ENCODE peak calls at places on chromosome 15, in eight cellular contexts. U, K, W, C, M, X, Q and E are unnamed samples.

GRCh38 chr15:85141601-85142185 is 160.0 kb downstream of the PDE8A start:
- DNase-seq in U (no peak), K (no peak), W (no peak), C (no peak), M (no peak), X (no peak), Q (no peak), E (no peak)

GRCh38 chr15:91589360-91589759 is 264.1 kb upstream of the SLCO3A1 start:
- DNase-seq in U (no peak), K (no peak), W (no peak), C (no peak), M (no peak), X (no peak), Q (no peak), E (no peak)

GRCh38 chr15:70023064-70023768 is 74.5 kb downstream of the TLE3 start:
- DNase-seq in U (no peak), K (no peak), W (no peak), C (no peak), M (no peak), X (peak; percentile 50), Q (peak; percentile 86), E (peak; percentile 90)

GRCh38 chr15:93341164-93341563 is 252.2 kb upstream of the RGMA start:
- DNase-seq in U (no peak), K (no peak), W (no peak), C (no peak), M (no peak), X (no peak), Q (no peak), E (no peak)

GRCh38 chr15:65869954-65870871 is 922 bp downstream of the RAB11A start:
- DNase-seq in U (peak; percentile 60), K (peak; percentile 60), W (peak; percentile 33), C (peak; percentile 25), M (peak; percentile 74), X (peak; percentile 8), Q (no peak), E (no peak)

GRCh38 chr15:67090297-67091072 is 25.1 kb downstream of the SMAD3 start:
- DNase-seq in U (no peak), K (no peak), W (no peak), C (no peak), M (no peak), X (no peak), Q (no peak), E (no peak)

GRCh38 chr15:27418729-27419128 is 447.7 kb downstream of the GABRG3 start:
- DNase-seq in U (no peak), K (no peak), W (no peak), C (peak; percentile 17), M (no peak), X (no peak), Q (peak; percentile 48), E (peak; percentile 83)

GRCh38 chr15:99911824-99912223 is 178.6 kb upstream of the LYSMD4 start:
- DNase-seq in U (no peak), K (no peak), W (no peak), C (no peak), M (no peak), X (no peak), Q (no peak), E (no peak)

GRCh38 chr15:29337156-29337959 is 67.7 kb upstream of the NSMCE3 start:
- DNase-seq in U (no peak), K (peak; percentile 58), W (peak; percentile 34), C (no peak), M (no peak), X (peak; percentile 55), Q (no peak), E (no peak)

GRCh38 chr15:74628949-74629348 is 13.3 kb downstream of the CLK3 start:
- DNase-seq in U (no peak), K (no peak), W (no peak), C (no peak), M (no peak), X (no peak), Q (no peak), E (no peak)

GRCh38 chr15:90300988-90301715 is 35.7 kb downstream of the NGRN start:
- DNase-seq in U (peak; percentile 60), K (peak; percentile 80), W (peak; percentile 57), C (peak; percentile 77), M (peak; percentile 69), X (peak; percentile 46), Q (peak; percentile 52), E (peak; percentile 43)

GRCh38 chr15:72319360-72319984 is 485 bp downstream of the CELF6 start:
- DNase-seq in U (peak; percentile 68), K (peak; percentile 64), W (peak; percentile 47), C (no peak), M (peak; percentile 75), X (peak; percentile 37), Q (peak; percentile 16), E (no peak)
- H3K4me3 ChIP-seq in U (peak overlapping the region; percentile 62), K (peak overlapping the region; percentile 48), W (peak overlapping the region; percentile 44), C (peak overlapping the region; percentile 8), M (peak overlapping the region; percentile 76), X (peak overlapping the region; percentile 44), Q (no peak overlapping the region), E (no peak overlapping the region)

DNA sequence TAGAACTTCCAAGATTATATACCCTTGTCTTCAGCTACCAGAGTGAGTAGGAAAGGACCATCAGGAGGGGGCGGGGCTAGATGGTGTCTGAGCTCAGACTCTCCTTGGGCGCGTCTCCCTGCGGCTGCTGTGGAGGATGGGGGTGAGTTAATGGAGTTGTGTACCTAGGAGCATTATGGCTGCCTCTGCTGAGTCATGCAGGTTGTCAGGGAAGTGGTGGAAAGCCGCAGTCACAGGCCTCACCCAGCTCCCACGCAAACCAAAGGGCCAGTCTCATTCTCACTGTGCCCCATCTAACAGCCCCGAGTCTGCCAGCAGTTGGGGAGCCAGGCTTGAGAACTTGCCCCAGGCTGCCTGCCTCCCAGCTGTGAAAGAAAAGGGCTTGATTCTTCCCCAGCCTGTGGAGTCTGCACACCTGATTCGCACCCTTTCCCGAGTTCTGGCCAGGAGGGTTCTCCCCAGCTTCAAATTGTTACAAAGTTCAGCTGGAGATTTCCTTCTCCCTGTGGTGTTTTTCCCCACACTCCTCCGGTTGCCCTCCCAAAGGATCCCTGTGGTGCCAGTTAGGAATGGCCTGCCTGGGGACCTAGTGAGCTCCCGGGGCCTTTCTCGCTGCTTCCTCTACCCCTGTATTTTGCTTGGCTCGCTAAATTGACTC is 143.3 kb downstream of the HCN4 start:
- DNase-seq in U (no peak), K (no peak), W (no peak), C (peak; percentile 22), M (no peak), X (no peak), Q (no peak), E (peak; percentile 18)
- H3K4me3 ChIP-seq in U (no peak overlapping the region), K (no peak overlapping the region), W (peak overlapping the region; percentile 20), C (no peak overlapping the region), M (no peak overlapping the region), X (no peak overlapping the region), Q (no peak overlapping the region), E (no peak overlapping the region)

GRCh38 chr15:40097096-40097967 is 11.3 kb downstream of the BMF start:
- DNase-seq in U (no peak), K (no peak), W (no peak), C (no peak), M (no peak), X (no peak), Q (no peak), E (no peak)
- H3K4me3 ChIP-seq in U (no peak overlapping the region), K (no peak overlapping the region), W (no peak overlapping the region), C (no peak overlapping the region), M (no peak overlapping the region), X (no peak overlapping the region), Q (no peak overlapping the region), E (no peak overlapping the region)

GRCh38 chr15:25742421-25743159 is 120.5 kb downstream of the ATP10A start:
- DNase-seq in U (no peak), K (no peak), W (no peak), C (no peak), M (no peak), X (no peak), Q (no peak), E (no peak)

GRCh38 chr15:25743909-25744275 is 119.2 kb downstream of the ATP10A start:
- DNase-seq in U (no peak), K (no peak), W (no peak), C (no peak), M (no peak), X (no peak), Q (no peak), E (no peak)

GRCh38 chr15:25741253-25741575 is 121.9 kb downstream of the ATP10A start:
- DNase-seq in U (no peak), K (no peak), W (no peak), C (no peak), M (no peak), X (no peak), Q (no peak), E (no peak)

GRCh38 chr15:25742008-25742407 is 121.1 kb downstream of the ATP10A start:
- DNase-seq in U (no peak), K (no peak), W (no peak), C (no peak), M (no peak), X (no peak), Q (no peak), E (no peak)

GRCh38 chr15:25743160-25743908 is 119.8 kb downstream of the ATP10A start:
- DNase-seq in U (no peak), K (no peak), W (no peak), C (no peak), M (no peak), X (no peak), Q (no peak), E (no peak)
- H3K4me3 ChIP-seq in U (no peak overlapping the region), K (no peak overlapping the region), W (no peak overlapping the region), C (no peak overlapping the region), M (no peak overlapping the region), X (no peak overlapping the region), Q (no peak overlapping the region), E (no peak overlapping the region)

GRCh38 chr15:100975043-100975442 is 55.9 kb downstream of the LRRK1 start:
- DNase-seq in U (no peak), K (no peak), W (no peak), C (no peak), M (no peak), X (no peak), Q (no peak), E (no peak)
- H3K4me3 ChIP-seq in U (no peak overlapping the region), K (no peak overlapping the region), W (no peak overlapping the region), C (no peak overlapping the region), M (no peak overlapping the region), X (no peak overlapping the region), Q (no peak overlapping the region), E (no peak overlapping the region)

DNA sequence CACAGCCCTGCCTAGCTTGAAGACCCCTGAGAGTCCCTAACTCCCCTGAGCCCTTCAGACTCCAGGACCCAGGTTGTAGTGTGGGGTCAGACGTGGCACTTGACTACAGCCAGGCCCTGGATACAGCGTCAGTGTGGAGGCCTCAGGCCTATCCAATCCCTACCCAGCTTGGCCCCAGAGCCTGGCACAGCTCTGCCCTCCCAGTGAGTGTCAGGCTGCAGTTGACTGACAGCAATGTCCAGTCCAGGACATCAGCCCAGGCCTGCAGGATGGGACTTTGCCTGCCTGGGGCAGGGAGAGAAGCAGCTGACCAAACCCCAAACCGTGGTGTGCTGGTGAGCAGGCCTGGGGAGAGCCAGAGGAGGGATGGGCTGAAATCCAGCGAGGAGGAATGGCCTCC is 27.3 kb downstream of the KLF13 start:
- DNase-seq in U (peak; percentile 75), K (no peak), W (no peak), C (no peak), M (no peak), X (no peak), Q (no peak), E (no peak)
- H3K4me3 ChIP-seq in U (peak overlapping the region; percentile 35), K (no peak overlapping the region), W (no peak overlapping the region), C (no peak overlapping the region), M (peak overlapping the region; percentile 22), X (no peak overlapping the region), Q (peak overlapping the region; percentile 21), E (no peak overlapping the region)